ENCODE peak calls at places on chromosome 1, in five cellular contexts. R, Y, K, T and Q are unnamed samples.

GRCh38 chr1:51345300-51345687 is 14.9 kb upstream of the TTC39A start:
- DNase-seq in Y (no peak), R (no peak), K (no peak), T (no peak), Q (no peak)

GRCh38 chr1:114310771-114311251 is 157.1 kb upstream of the SYT6 start:
- DNase-seq in Y (no peak), K (no peak), R (no peak), T (no peak), Q (no peak)

GRCh38 chr1:212186427-212187207 is 98.6 kb upstream of the PPP2R5A start:
- DNase-seq in R (no peak), K (no peak), T (no peak), Y (no peak), Q (no peak)

GRCh38 chr1:170030212-170030611 is 44.3 kb downstream of the KIFAP3 start:
- DNase-seq in T (no peak), Y (no peak), R (no peak), K (no peak), Q (no peak)

GRCh38 chr1:192633533-192634258 is 2.3 kb upstream of the RGS13 start:
- DNase-seq in Y (no peak), T (no peak), K (no peak), R (no peak), Q (no peak)

GRCh38 chr1:5991784-5992033 is 516 bp downstream of the NPHP4 start:
- DNase-seq in K (no peak), Y (no peak), T (no peak), R (no peak), Q (no peak)

GRCh38 chr1:94067196-94067595 is 53.8 kb downstream of the ABCA4 start:
- DNase-seq in R (no peak), T (peak; percentile 74), Y (no peak), K (peak; percentile 25), Q (no peak)

GRCh38 chr1:244395965-244396364 is 55.7 kb downstream of the ADSS2 start:
- DNase-seq in K (no peak), R (no peak), Y (no peak), T (no peak), Q (no peak)

GRCh38 chr1:201714542-201715276 is 114.2 kb upstream of the IPO9 start:
- DNase-seq in Y (peak; percentile 73), K (peak; percentile 50), R (peak; percentile 90), T (peak; percentile 95), Q (peak; percentile 99)

GRCh38 chr1:91830242-91831131 is 55.5 kb downstream of the TGFBR3 start:
- DNase-seq in R (no peak), K (peak; percentile 43), Y (peak; percentile 76), T (peak; percentile 76), Q (peak; percentile 85)

GRCh38 chr1:111819566-111819965 is 63.9 kb downstream of the DDX20 start:
- DNase-seq in K (no peak), T (no peak), R (no peak), Y (no peak), Q (no peak)

GRCh38 chr1:18104546-18105100 is 3.0 kb upstream of the IGSF21 start:
- DNase-seq in R (no peak), T (no peak), K (no peak), Y (no peak), Q (no peak)

GRCh38 chr1:47231314-47232186 is 475 bp downstream of the TAL1 start:
- DNase-seq in Y (no peak), T (no peak), R (no peak), K (no peak), Q (peak; percentile 31)

GRCh38 chr1:218266356-218266755 is 18.7 kb upstream of the RRP15 start:
- DNase-seq in Y (no peak), T (no peak), K (no peak), R (no peak), Q (no peak)

GRCh38 chr1:119675349-119676343 is 27.6 kb upstream of the ZNF697 start:
- DNase-seq in T (peak; percentile 78), R (peak; percentile 76), Y (peak; percentile 71), K (peak; percentile 66), Q (peak; percentile 90)

GRCh38 chr1:201103666-201104065 is 8.6 kb downstream of the CACNA1S start:
- DNase-seq in Y (no peak), K (no peak), R (no peak), T (no peak), Q (no peak)

GRCh38 chr1:83632906-83633305 is 366.0 kb downstream of the TTLL7 start:
- DNase-seq in T (no peak), R (no peak), K (no peak), Y (no peak), Q (no peak)

DNA sequence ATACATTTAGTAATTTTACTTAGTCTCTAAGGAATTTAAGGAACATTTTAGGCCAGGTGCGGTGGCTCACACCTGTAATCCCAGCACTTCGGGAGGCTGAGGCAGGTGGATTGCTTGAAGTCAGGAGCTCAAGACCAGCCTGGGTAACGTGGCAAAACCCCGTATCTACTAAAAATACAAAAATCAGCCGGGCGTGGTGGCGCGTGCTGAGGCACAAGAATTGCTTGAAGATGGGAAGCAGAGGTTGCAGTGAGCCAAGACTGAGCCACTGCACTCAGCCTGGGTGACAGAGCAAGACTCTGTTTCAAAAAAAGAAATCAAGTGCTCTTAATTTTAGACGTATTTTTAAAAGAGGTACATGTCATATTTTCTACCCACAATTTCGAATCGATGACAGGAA is 3.3 kb downstream of the NDC1 start:
- DNase-seq in T (no peak), K (no peak), Y (no peak), R (no peak), Q (no peak)
- H3K4me3 ChIP-seq in T (no peak overlapping the region), K (no peak overlapping the region), Y (no peak overlapping the region), R (no peak overlapping the region), Q (no peak overlapping the region)

DNA sequence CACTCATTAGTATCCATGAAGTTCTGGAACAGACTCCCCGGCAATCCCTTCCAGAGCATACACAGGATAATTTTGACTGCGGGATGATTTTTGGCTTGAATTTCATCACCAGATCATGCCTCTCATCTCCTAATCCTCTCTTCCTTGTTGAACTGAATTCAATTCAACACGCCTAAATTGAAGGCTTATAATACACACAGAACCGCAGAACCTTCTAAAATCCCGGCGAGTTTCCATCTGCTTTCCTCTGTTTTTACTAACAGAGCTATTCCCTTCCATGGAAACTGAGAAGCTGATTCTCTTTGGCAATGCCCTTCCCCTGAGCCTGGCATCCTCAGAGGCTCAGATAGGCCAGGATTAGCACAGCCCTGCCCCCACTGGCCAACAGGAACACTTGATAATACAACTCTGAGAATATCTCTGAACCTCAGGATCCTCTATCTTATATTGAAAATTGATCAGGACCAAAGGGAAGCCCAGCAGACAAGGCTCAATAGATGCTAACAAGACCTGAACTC is 130.2 kb downstream of the CAPN8 start:
- DNase-seq in R (no peak), Y (no peak), T (no peak), K (no peak), Q (no peak)
- H3K27me3 ChIP-seq in R (no peaks in the 10 kb centered on the region), Y (no peaks in the 10 kb centered on the region), T (peaks cover 31% of the 10 kb centered on the region), K (no peaks in the 10 kb centered on the region), Q (peaks cover 15% of the 10 kb centered on the region)

GRCh38 chr1:118219438-118219837 is 34.4 kb upstream of the SPAG17 start:
- DNase-seq in R (no peak), T (no peak), K (no peak), Y (no peak), Q (no peak)

GRCh38 chr1:118214866-118215265 is 29.8 kb upstream of the SPAG17 start:
- DNase-seq in Y (no peak), T (no peak), K (no peak), R (no peak), Q (no peak)

DNA sequence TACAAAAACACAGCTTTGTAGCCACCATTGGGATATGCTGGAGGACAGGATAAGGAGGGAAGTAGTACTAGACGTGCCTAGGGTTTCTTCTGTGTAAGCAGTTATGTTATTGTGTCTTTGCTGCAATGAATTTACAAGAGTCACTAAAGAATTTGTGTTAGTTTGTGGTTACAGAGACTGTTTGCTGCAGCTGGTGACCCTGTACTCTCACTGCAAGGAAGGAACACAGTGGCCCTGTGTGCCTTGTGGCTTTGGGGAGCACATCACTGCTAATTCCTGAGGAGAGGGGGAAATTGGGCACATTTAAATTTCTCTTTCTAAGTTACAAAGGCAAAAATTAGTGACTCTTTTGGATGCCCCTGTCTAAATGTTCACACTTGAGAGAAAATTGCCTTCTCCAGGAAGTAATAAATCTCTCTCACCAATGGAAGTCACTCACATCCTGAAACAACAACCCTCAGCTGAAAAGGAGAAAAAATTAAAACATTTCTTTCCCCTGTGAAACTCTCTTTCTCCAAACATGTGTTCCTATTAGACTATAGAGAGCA is 32.1 kb upstream of the SPAG17 start:
- DNase-seq in R (no peak), K (no peak), Y (no peak), T (no peak), Q (no peak)
- H3K4me3 ChIP-seq in R (no peak overlapping the region), K (no peak overlapping the region), Y (no peak overlapping the region), T (no peak overlapping the region), Q (no peak overlapping the region)

GRCh38 chr1:14605945-14606344 is 7.5 kb downstream of the KAZN start:
- DNase-seq in R (no peak), Y (no peak), K (no peak), T (no peak), Q (no peak)

GRCh38 chr1:14602131-14602530 is 3.6 kb downstream of the KAZN start:
- DNase-seq in R (no peak), K (no peak), T (no peak), Y (peak; percentile 28), Q (no peak)

GRCh38 chr1:14603641-14604040 is 5.2 kb downstream of the KAZN start:
- DNase-seq in T (no peak), R (no peak), K (no peak), Y (no peak), Q (no peak)

GRCh38 chr1:14606632-14607031 is 8.1 kb downstream of the KAZN start:
- DNase-seq in T (no peak), R (no peak), K (no peak), Y (no peak), Q (no peak)

DNA sequence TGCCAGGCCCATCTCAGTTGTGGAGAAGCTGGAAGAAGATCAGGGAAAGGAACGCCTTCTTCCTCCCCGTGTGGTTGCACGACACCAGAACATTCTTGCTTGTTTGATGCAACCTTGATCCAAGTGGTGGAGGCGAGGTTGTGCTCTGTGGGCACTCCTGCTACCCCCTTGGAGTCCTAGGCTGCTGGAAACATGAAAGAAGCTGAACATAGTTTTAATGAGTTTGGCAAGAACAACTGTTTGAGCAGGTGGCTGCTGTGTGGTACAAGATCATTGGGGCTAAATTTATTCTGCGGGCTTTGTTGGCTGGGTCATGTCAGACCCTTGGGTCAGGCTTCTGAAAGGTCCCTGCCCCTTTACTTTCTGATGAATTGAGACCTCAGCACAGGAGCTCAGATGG is 5.9 kb downstream of the KAZN start:
- DNase-seq in Y (no peak), R (no peak), T (no peak), K (no peak), Q (no peak)
- H3K27me3 ChIP-seq in Y (no peaks in the 10 kb centered on the region), R (peaks cover 47% of the 10 kb centered on the region), T (peaks cover 10% of the 10 kb centered on the region), K (no peaks in the 10 kb centered on the region), Q (peaks cover 37% of the 10 kb centered on the region)

DNA sequence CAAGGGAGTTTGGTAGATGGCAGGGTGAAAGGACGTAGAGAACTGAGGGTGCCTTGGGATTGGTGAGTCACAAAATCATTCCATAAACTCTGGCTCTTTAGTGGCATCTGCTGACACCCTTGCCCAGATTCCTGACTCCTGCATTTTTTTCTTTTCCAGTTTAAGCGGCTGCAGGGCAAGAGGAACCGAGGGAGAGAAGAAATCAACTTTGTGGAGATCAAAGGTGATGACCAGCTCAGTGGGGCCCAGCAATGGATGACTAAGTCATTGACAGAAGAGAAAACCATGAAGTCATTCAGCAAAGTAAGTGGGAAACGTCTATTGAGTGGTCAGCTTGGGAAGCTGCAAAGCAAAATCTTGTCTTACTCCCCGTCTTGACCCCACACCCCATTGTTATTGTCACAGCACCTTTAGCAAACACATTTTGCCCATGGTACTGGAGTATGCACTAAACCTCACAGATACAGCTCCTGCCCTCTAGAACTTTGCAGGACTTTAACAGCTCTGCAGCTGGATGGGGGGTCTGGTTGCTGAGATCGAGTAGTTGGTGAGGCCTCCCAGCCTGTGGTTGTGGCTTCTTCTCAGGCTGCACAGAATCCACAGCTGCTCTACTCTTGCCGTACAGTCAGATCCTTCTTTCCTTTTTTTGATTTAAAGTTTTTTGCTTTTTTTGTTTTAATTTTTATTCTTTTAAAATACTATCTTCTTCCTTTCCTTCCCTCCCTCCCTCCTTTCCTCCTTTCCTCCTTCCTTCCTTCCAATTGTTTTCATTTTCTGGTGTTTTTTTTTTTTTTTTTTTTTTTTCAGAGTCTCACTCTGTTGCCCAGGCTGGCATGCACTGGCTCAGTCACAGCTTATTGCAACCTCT is 21.9 kb downstream of the SH2D2A start:
- DNase-seq in K (no peak), R (no peak), Y (no peak), T (no peak), Q (no peak)
- H3K4me3 ChIP-seq in K (no peak overlapping the region), R (no peak overlapping the region), Y (no peak overlapping the region), T (no peak overlapping the region), Q (no peak overlapping the region)